ENCODE peak calls at places on chromosomes 3 and 15, in four cellular contexts. One of them, this sample, is unnamed.

GRCh38 chr3:188220988-188221818 is 67.2 kb downstream of the LPP start:
- DNase-seq in psoas muscle: peak
- DNase-seq in gastrocnemius medialis: peak
- DNase-seq in GM12865: no peak
- DNase-seq in this sample: peak

GRCh38 chr15:64753419-64754185 is 21.8 kb downstream of the RBPMS2 start:
- DNase-seq in psoas muscle: no peak
- DNase-seq in gastrocnemius medialis: no peak
- DNase-seq in GM12865: peak
- DNase-seq in this sample: no peak

GRCh38 chr3:182487621-182488020 is 305.7 kb upstream of the ATP11B start:
- DNase-seq in gastrocnemius medialis: no peak
- DNase-seq in psoas muscle: no peak
- DNase-seq in GM12865: no peak
- DNase-seq in this sample: no peak

GRCh38 chr3:106860182-106860581 is 517.1 kb upstream of the CCDC54 start:
- DNase-seq in GM12865: no peak
- DNase-seq in gastrocnemius medialis: no peak
- DNase-seq in psoas muscle: no peak
- DNase-seq in this sample: no peak

GRCh38 chr15:71011503-71012155 is 103.6 kb upstream of the THSD4 start:
- DNase-seq in psoas muscle: no peak
- DNase-seq in gastrocnemius medialis: no peak
- DNase-seq in GM12865: peak
- DNase-seq in this sample: peak

GRCh38 chr15:74400313-74400850 is 32.9 kb upstream of the CYP11A1 start:
- DNase-seq in psoas muscle: no peak
- DNase-seq in GM12865: no peak
- DNase-seq in gastrocnemius medialis: no peak
- DNase-seq in this sample: no peak

GRCh38 chr3:4748127-4748526 is 231.1 kb upstream of the BHLHE40 start:
- DNase-seq in gastrocnemius medialis: no peak
- DNase-seq in GM12865: no peak
- DNase-seq in psoas muscle: no peak
- DNase-seq in this sample: no peak

GRCh38 chr15:96326551-96327154 is 3.8 kb upstream of the NR2F2 start:
- DNase-seq in psoas muscle: peak
- DNase-seq in GM12865: no peak
- DNase-seq in gastrocnemius medialis: no peak
- DNase-seq in this sample: peak

GRCh38 chr15:60672400-60672799 is 193.5 kb upstream of the ICE2 start:
- DNase-seq in GM12865: peak
- DNase-seq in gastrocnemius medialis: no peak
- DNase-seq in psoas muscle: no peak
- DNase-seq in this sample: no peak

GRCh38 chr3:153130312-153130977 is 31.6 kb upstream of the RAP2B start:
- DNase-seq in psoas muscle: no peak
- DNase-seq in GM12865: peak
- DNase-seq in gastrocnemius medialis: no peak
- DNase-seq in this sample: no peak

GRCh38 chr3:55752911-55753310 is 265.8 kb upstream of the WNT5A start:
- DNase-seq in psoas muscle: no peak
- DNase-seq in gastrocnemius medialis: no peak
- DNase-seq in GM12865: no peak
- DNase-seq in this sample: no peak

GRCh38 chr3:31225923-31226322 is 306.8 kb upstream of the STT3B start:
- DNase-seq in psoas muscle: no peak
- DNase-seq in GM12865: no peak
- DNase-seq in gastrocnemius medialis: no peak
- DNase-seq in this sample: no peak

GRCh38 chr3:3189961-3190360 is 10.5 kb upstream of the CRBN start:
- DNase-seq in GM12865: no peak
- DNase-seq in gastrocnemius medialis: no peak
- DNase-seq in psoas muscle: no peak
- DNase-seq in this sample: no peak

GRCh38 chr3:77348244-77348855 is 308.5 kb downstream of the ROBO2 start:
- DNase-seq in GM12865: peak
- DNase-seq in psoas muscle: no peak
- DNase-seq in gastrocnemius medialis: no peak
- DNase-seq in this sample: no peak

GRCh38 chr15:100521907-100522306 is 6.8 kb downstream of the CERS3 start:
- DNase-seq in psoas muscle: no peak
- DNase-seq in gastrocnemius medialis: peak
- DNase-seq in GM12865: no peak
- DNase-seq in this sample: no peak

GRCh38 chr3:58622436-58622835 is 44.1 kb downstream of the FAM3D start:
- DNase-seq in psoas muscle: no peak
- DNase-seq in gastrocnemius medialis: no peak
- DNase-seq in GM12865: no peak
- DNase-seq in this sample: no peak

GRCh38 chr15:70196314-70197291 is 98.9 kb upstream of the TLE3 start:
- DNase-seq in GM12865: peak
- DNase-seq in gastrocnemius medialis: peak
- DNase-seq in psoas muscle: peak
- DNase-seq in this sample: no peak

GRCh38 chr3:148466143-148466542 is 231.6 kb upstream of the AGTR1 start:
- DNase-seq in GM12865: no peak
- DNase-seq in gastrocnemius medialis: no peak
- DNase-seq in psoas muscle: no peak
- DNase-seq in this sample: no peak

GRCh38 chr15:92808611-92809063 is 91.5 kb upstream of the CHD2 start:
- DNase-seq in gastrocnemius medialis: peak
- DNase-seq in GM12865: no peak
- DNase-seq in psoas muscle: peak
- DNase-seq in this sample: peak

GRCh38 chr15:31442203-31443090 is 115.8 kb downstream of the KLF13 start:
- DNase-seq in GM12865: peak
- DNase-seq in gastrocnemius medialis: no peak
- DNase-seq in psoas muscle: no peak
- DNase-seq in this sample: peak

GRCh38 chr3:107520535-107520934 is 2.2 kb upstream of the BBX start:
- DNase-seq in GM12865: no peak
- DNase-seq in psoas muscle: no peak
- DNase-seq in gastrocnemius medialis: no peak
- DNase-seq in this sample: no peak

GRCh38 chr15:39404767-39405173 is 176.1 kb upstream of the THBS1 start:
- DNase-seq in GM12865: no peak
- DNase-seq in psoas muscle: no peak
- DNase-seq in gastrocnemius medialis: no peak
- DNase-seq in this sample: no peak

GRCh38 chr3:27568393-27568792 is 84.2 kb upstream of the SLC4A7 start:
- DNase-seq in psoas muscle: peak
- DNase-seq in gastrocnemius medialis: peak
- DNase-seq in GM12865: no peak
- DNase-seq in this sample: peak

GRCh38 chr15:34213690-34214089 is 3.8 kb upstream of the KATNBL1 start:
- DNase-seq in gastrocnemius medialis: no peak
- DNase-seq in GM12865: no peak
- DNase-seq in psoas muscle: no peak
- DNase-seq in this sample: no peak

GRCh38 chr15:101522621-101523559 is 33.4 kb upstream of the PCSK6 start:
- DNase-seq in psoas muscle: no peak
- DNase-seq in gastrocnemius medialis: no peak
- DNase-seq in GM12865: no peak
- DNase-seq in this sample: no peak

GRCh38 chr15:101525087-101525669 is 35.7 kb upstream of the PCSK6 start:
- DNase-seq in GM12865: no peak
- DNase-seq in gastrocnemius medialis: no peak
- DNase-seq in psoas muscle: no peak
- DNase-seq in this sample: no peak

GRCh38 chr15:101521563-101521962 is 32.1 kb upstream of the PCSK6 start:
- DNase-seq in GM12865: no peak
- DNase-seq in psoas muscle: no peak
- DNase-seq in gastrocnemius medialis: no peak
- DNase-seq in this sample: no peak

GRCh38 chr15:101522091-101522490 is 32.6 kb upstream of the PCSK6 start:
- DNase-seq in GM12865: no peak
- DNase-seq in gastrocnemius medialis: no peak
- DNase-seq in psoas muscle: no peak
- DNase-seq in this sample: no peak

DNA sequence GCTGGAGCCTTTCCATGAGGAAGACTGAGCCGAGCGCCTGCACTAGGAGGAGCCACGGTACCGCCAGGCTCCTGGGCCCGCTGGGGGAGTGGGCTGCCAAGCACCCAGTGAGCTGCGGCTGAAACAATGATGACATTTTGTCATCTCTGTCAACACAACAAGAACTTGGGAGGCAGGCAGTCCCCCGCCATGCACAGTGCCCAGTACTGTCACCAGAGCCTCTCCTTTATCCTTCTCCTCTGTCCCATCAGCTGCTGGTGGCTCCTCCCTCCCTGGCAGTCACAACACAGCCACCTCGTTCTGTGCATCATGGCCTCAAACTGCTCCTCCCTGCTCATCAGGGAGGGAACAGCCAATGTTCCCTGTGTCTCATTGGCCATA is 34.0 kb upstream of the PCSK6 start:
- DNase-seq in gastrocnemius medialis: no peak
- DNase-seq in psoas muscle: no peak
- DNase-seq in GM12865: no peak
- DNase-seq in this sample: no peak
- TF ChIP-seq CTCF in gastrocnemius medialis: no peak
- TF ChIP-seq CTCF in psoas muscle: no peak
- TF ChIP-seq CTCF in GM12865: no peak
- TF ChIP-seq CTCF in this sample: no peak

DNA sequence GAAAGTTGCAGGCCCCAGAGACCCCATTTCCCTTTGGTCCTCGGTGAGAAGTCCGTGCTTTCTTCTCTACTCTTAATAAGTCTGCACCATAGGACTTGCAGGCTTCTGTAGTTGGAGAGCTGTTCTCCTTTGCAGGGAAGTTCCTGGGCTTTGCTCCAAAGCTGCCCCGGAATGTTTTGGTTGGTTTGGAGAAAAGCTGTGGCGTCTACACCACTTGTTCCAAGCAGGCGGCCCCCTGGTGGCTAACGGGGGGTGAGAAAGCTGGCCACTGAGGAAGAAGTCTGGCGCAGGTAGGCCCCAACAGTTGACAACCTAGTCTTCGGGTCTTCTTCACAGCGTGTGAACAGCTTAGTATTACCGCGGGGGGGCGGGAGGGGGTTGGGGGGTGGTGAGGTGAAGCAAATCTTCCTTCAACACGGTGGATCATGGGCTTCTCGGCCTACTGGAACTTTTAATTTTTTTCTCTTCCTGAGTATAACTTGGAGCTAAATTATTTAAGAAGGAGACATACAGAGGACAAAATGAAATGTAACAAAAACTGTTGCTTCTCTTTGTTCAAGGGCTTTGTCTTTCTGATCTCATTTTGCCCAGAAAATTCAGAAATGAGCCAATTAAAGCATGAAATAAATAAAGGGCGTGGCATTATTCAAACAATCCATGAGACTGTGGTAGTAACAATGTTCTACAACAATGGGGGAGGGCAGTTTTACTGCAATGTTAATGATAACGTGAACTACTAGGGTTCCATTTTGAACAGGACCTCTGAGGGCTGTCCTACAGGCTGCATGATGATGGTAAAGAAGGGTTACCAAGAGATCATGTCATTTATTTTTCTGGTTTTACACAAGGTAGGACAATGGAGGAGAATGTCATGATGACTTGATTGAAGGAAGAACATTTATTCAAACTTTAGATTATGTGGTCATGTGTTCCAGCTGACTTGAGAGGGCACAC is 2.2 kb upstream of the THRB start:
- DNase-seq in psoas muscle: peak
- DNase-seq in gastrocnemius medialis: peak
- DNase-seq in GM12865: peak
- DNase-seq in this sample: peak
- TF ChIP-seq CTCF in psoas muscle: peak
- TF ChIP-seq CTCF in gastrocnemius medialis: peak
- TF ChIP-seq CTCF in GM12865: peak
- TF ChIP-seq CTCF in this sample: peak

GRCh38 chr3:142209655-142210054 is 15.7 kb downstream of the GK5 start:
- DNase-seq in GM12865: no peak
- DNase-seq in gastrocnemius medialis: no peak
- DNase-seq in psoas muscle: no peak
- DNase-seq in this sample: peak

GRCh38 chr3:142211034-142211433 is 14.4 kb downstream of the GK5 start:
- DNase-seq in GM12865: peak
- DNase-seq in psoas muscle: no peak
- DNase-seq in gastrocnemius medialis: no peak
- DNase-seq in this sample: no peak

GRCh38 chr3:142213298-142213697 is 12.1 kb downstream of the GK5 start:
- DNase-seq in GM12865: no peak
- DNase-seq in psoas muscle: no peak
- DNase-seq in gastrocnemius medialis: no peak
- DNase-seq in this sample: no peak

GRCh38 chr3:142210144-142210543 is 15.2 kb downstream of the GK5 start:
- DNase-seq in psoas muscle: no peak
- DNase-seq in gastrocnemius medialis: no peak
- DNase-seq in GM12865: no peak
- DNase-seq in this sample: peak

DNA sequence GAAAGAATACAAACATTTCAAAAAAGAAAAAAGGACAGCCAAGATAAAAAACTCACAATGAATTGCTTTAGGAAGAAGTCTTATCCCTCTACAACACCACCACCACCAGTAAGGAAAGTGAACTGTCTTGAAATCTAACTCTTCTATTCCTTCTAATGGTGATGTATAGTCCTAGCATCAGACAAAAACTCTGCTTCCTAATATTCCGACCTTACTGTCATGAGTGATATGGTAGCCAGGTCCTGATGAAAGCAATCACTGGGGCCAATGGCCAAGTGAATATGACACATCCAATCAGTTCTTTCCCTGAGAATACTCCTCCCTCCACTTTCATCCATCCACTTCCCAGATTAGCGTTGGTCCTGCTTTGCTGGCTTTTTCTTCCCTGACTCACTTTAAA is 14.8 kb downstream of the GK5 start:
- DNase-seq in psoas muscle: no peak
- DNase-seq in gastrocnemius medialis: no peak
- DNase-seq in GM12865: no peak
- DNase-seq in this sample: no peak
- TF ChIP-seq CTCF in psoas muscle: no peak
- TF ChIP-seq CTCF in gastrocnemius medialis: no peak
- TF ChIP-seq CTCF in GM12865: no peak
- TF ChIP-seq CTCF in this sample: no peak

GRCh38 chr3:151878445-151878844 is 5.0 kb downstream of the SUCNR1 start:
- DNase-seq in GM12865: no peak
- DNase-seq in gastrocnemius medialis: no peak
- DNase-seq in psoas muscle: no peak
- DNase-seq in this sample: no peak

GRCh38 chr3:151879684-151880282 is 6.3 kb downstream of the SUCNR1 start:
- DNase-seq in GM12865: peak
- DNase-seq in gastrocnemius medialis: no peak
- DNase-seq in psoas muscle: no peak
- DNase-seq in this sample: no peak

GRCh38 chr3:151879037-151879436 is 5.6 kb downstream of the SUCNR1 start:
- DNase-seq in GM12865: no peak
- DNase-seq in psoas muscle: no peak
- DNase-seq in gastrocnemius medialis: no peak
- DNase-seq in this sample: no peak

GRCh38 chr3:151880326-151880725 is 6.9 kb downstream of the SUCNR1 start:
- DNase-seq in GM12865: no peak
- DNase-seq in gastrocnemius medialis: no peak
- DNase-seq in psoas muscle: no peak
- DNase-seq in this sample: no peak

GRCh38 chr3:151881137-151881536 is 7.7 kb downstream of the SUCNR1 start:
- DNase-seq in psoas muscle: no peak
- DNase-seq in gastrocnemius medialis: no peak
- DNase-seq in GM12865: no peak
- DNase-seq in this sample: no peak
- TF ChIP-seq CTCF in psoas muscle: no peak
- TF ChIP-seq CTCF in gastrocnemius medialis: no peak
- TF ChIP-seq CTCF in GM12865: no peak
- TF ChIP-seq CTCF in this sample: no peak